ENCODE peak calls at places on chromosomes 6 and 20, in six cellular contexts. One of them, this sample, is unnamed. For H3K4me1, the result is how much of the 10 kb centered on the place peaks cover.

GRCh38 chr6:51855310-51856082 is 231.9 kb downstream of the PKHD1 start:
- DNase-seq in effector memory CD4-positive, alpha-beta T cell: no peak
- DNase-seq in prostate gland: peak
- DNase-seq in tibial nerve: no peak
- DNase-seq in left ventricle myocardium inferior: no peak
- DNase-seq in hepatocyte: peak
- DNase-seq in this sample: no peak

GRCh38 chr20:37200926-37201826 is 21.8 kb upstream of the MROH8 start:
- DNase-seq in prostate gland: no peak
- DNase-seq in left ventricle myocardium inferior: no peak
- DNase-seq in tibial nerve: no peak
- DNase-seq in hepatocyte: no peak
- DNase-seq in effector memory CD4-positive, alpha-beta T cell: no peak
- DNase-seq in this sample: no peak

GRCh38 chr6:144534123-144534676 is 249.1 kb downstream of the UTRN start:
- DNase-seq in hepatocyte: no peak
- DNase-seq in tibial nerve: no peak
- DNase-seq in effector memory CD4-positive, alpha-beta T cell: no peak
- DNase-seq in prostate gland: no peak
- DNase-seq in left ventricle myocardium inferior: no peak
- DNase-seq in this sample: no peak

GRCh38 chr20:37386505-37387201 is 40.7 kb downstream of the SRC start:
- DNase-seq in effector memory CD4-positive, alpha-beta T cell: no peak
- DNase-seq in left ventricle myocardium inferior: no peak
- DNase-seq in prostate gland: no peak
- DNase-seq in hepatocyte: peak
- DNase-seq in tibial nerve: no peak
- DNase-seq in this sample: peak

GRCh38 chr20:52889225-52889624 is 82.9 kb upstream of the TSHZ2 start:
- DNase-seq in left ventricle myocardium inferior: no peak
- DNase-seq in prostate gland: no peak
- DNase-seq in tibial nerve: no peak
- DNase-seq in hepatocyte: peak
- DNase-seq in effector memory CD4-positive, alpha-beta T cell: no peak
- DNase-seq in this sample: no peak

GRCh38 chr6:130724089-130724488 is 103.1 kb upstream of the SMLR1 start:
- DNase-seq in effector memory CD4-positive, alpha-beta T cell: no peak
- DNase-seq in hepatocyte: no peak
- DNase-seq in prostate gland: no peak
- DNase-seq in left ventricle myocardium inferior: no peak
- DNase-seq in tibial nerve: no peak
- DNase-seq in this sample: no peak

GRCh38 chr6:158570681-158570962 is 10.7 kb downstream of the TMEM181 start:
- DNase-seq in hepatocyte: no peak
- DNase-seq in tibial nerve: no peak
- DNase-seq in left ventricle myocardium inferior: no peak
- DNase-seq in prostate gland: no peak
- DNase-seq in effector memory CD4-positive, alpha-beta T cell: no peak
- DNase-seq in this sample: no peak

GRCh38 chr20:10556519-10557083 is 117.2 kb downstream of the JAG1 start:
- DNase-seq in tibial nerve: no peak
- DNase-seq in effector memory CD4-positive, alpha-beta T cell: no peak
- DNase-seq in left ventricle myocardium inferior: no peak
- DNase-seq in prostate gland: no peak
- DNase-seq in hepatocyte: no peak
- DNase-seq in this sample: no peak

GRCh38 chr6:33508935-33509926 is 54.9 kb downstream of the ZBTB9 start:
- DNase-seq in prostate gland: no peak
- DNase-seq in effector memory CD4-positive, alpha-beta T cell: no peak
- DNase-seq in tibial nerve: no peak
- DNase-seq in left ventricle myocardium inferior: no peak
- DNase-seq in hepatocyte: no peak
- DNase-seq in this sample: no peak

GRCh38 chr20:54251093-54251492 is 43.2 kb downstream of the PFDN4 start:
- DNase-seq in hepatocyte: no peak
- DNase-seq in prostate gland: no peak
- DNase-seq in tibial nerve: no peak
- DNase-seq in left ventricle myocardium inferior: no peak
- DNase-seq in effector memory CD4-positive, alpha-beta T cell: no peak
- DNase-seq in this sample: no peak

GRCh38 chr6:14276667-14277404 is 159.3 kb downstream of the CD83 start:
- DNase-seq in effector memory CD4-positive, alpha-beta T cell: no peak
- DNase-seq in hepatocyte: no peak
- DNase-seq in left ventricle myocardium inferior: no peak
- DNase-seq in prostate gland: no peak
- DNase-seq in tibial nerve: no peak
- DNase-seq in this sample: no peak

GRCh38 chr6:142960098-142960497 is 15.1 kb upstream of the HIVEP2 start:
- DNase-seq in tibial nerve: no peak
- DNase-seq in hepatocyte: no peak
- DNase-seq in left ventricle myocardium inferior: no peak
- DNase-seq in effector memory CD4-positive, alpha-beta T cell: no peak
- DNase-seq in prostate gland: no peak
- DNase-seq in this sample: no peak

GRCh38 chr20:3325864-3326263 is 81.6 kb downstream of the DNAAF9 start:
- DNase-seq in prostate gland: no peak
- DNase-seq in left ventricle myocardium inferior: no peak
- DNase-seq in effector memory CD4-positive, alpha-beta T cell: no peak
- DNase-seq in tibial nerve: no peak
- DNase-seq in hepatocyte: no peak
- DNase-seq in this sample: no peak

GRCh38 chr20:46172961-46173536 is 54.9 kb downstream of the CD40 start:
- DNase-seq in prostate gland: no peak
- DNase-seq in left ventricle myocardium inferior: no peak
- DNase-seq in tibial nerve: no peak
- DNase-seq in effector memory CD4-positive, alpha-beta T cell: no peak
- DNase-seq in hepatocyte: no peak
- DNase-seq in this sample: no peak

GRCh38 chr20:46173652-46174468 is 55.7 kb downstream of the CD40 start:
- DNase-seq in left ventricle myocardium inferior: no peak
- DNase-seq in tibial nerve: no peak
- DNase-seq in effector memory CD4-positive, alpha-beta T cell: no peak
- DNase-seq in hepatocyte: no peak
- DNase-seq in prostate gland: no peak
- DNase-seq in this sample: no peak

GRCh38 chr20:46171476-46171875 is 53.4 kb downstream of the CD40 start:
- DNase-seq in left ventricle myocardium inferior: no peak
- DNase-seq in prostate gland: no peak
- DNase-seq in hepatocyte: no peak
- DNase-seq in effector memory CD4-positive, alpha-beta T cell: no peak
- DNase-seq in tibial nerve: no peak
- DNase-seq in this sample: no peak

GRCh38 chr20:46172455-46172854 is 54.3 kb downstream of the CD40 start:
- DNase-seq in tibial nerve: no peak
- DNase-seq in prostate gland: no peak
- DNase-seq in left ventricle myocardium inferior: no peak
- DNase-seq in effector memory CD4-positive, alpha-beta T cell: no peak
- DNase-seq in hepatocyte: no peak
- DNase-seq in this sample: no peak

GRCh38 chr20:46171909-46172308 is 53.8 kb downstream of the CD40 start:
- DNase-seq in left ventricle myocardium inferior: no peak
- DNase-seq in effector memory CD4-positive, alpha-beta T cell: no peak
- DNase-seq in prostate gland: no peak
- DNase-seq in hepatocyte: no peak
- DNase-seq in tibial nerve: no peak
- DNase-seq in this sample: no peak
- H3K27ac ChIP-seq in left ventricle myocardium inferior: no peak
- H3K27ac ChIP-seq in effector memory CD4-positive, alpha-beta T cell: no peak
- H3K27ac ChIP-seq in prostate gland: no peak
- H3K27ac ChIP-seq in hepatocyte: no peak
- H3K27ac ChIP-seq in tibial nerve: no peak
- H3K27ac ChIP-seq in this sample: no peak

DNA sequence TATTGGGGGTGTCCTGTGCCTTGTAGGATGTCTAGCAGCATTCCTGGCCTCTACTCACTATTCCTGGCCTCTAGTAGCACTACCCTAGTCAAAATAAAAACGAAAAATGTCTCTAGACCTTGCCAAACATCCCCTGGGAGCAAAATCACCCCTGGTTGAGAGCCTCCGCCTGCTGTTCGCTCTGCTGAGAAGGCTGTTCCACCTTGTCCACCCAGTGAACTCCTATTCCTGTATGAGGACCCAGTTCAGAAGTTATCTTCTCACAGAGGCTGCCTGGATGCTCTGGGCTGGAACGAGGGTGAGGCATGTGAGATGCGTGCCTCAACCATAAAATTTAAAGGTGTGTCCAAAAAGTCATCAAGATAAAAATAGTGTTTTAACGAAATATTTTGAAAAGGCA is 101.9 kb downstream of the TOX2 start:
- DNase-seq in prostate gland: no peak
- DNase-seq in left ventricle myocardium inferior: no peak
- DNase-seq in tibial nerve: no peak
- DNase-seq in effector memory CD4-positive, alpha-beta T cell: no peak
- DNase-seq in hepatocyte: no peak
- DNase-seq in this sample: no peak
- H3K4me1 ChIP-seq in prostate gland: under half
- H3K4me1 ChIP-seq in left ventricle myocardium inferior: under half
- H3K4me1 ChIP-seq in tibial nerve: under half
- H3K4me1 ChIP-seq in effector memory CD4-positive, alpha-beta T cell: under half
- H3K4me1 ChIP-seq in hepatocyte: under half
- H3K4me1 ChIP-seq in this sample: under half

DNA sequence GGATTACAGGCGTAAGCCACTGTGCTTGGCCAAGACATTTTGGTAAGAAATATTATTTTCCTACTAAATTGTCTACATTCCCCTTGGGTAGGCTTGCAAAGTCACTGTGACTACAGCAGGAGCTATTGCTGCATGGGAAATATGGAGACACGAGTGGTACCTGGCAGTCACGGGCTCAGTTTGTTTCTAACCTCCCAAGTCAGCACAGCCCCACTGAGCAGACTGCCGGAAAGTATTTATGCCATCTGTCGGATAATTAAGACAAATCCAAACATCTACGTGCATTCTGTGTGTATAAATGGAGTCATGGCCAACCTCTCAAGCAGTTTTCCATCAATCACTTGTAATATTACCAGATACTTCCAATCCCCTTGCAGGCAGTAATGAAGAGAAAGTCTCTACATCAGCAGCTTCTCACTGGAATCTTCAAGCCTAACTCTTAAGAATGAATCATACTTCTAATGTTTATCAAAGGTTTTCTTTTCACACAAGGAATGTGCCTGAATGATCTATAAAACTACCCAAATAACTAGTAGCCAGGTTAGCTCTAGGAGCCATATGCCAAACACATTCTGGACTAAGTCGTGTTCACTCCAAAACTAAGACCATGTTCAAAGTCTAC is 20.1 kb downstream of the PSMB1 start:
- DNase-seq in effector memory CD4-positive, alpha-beta T cell: no peak
- DNase-seq in hepatocyte: no peak
- DNase-seq in left ventricle myocardium inferior: no peak
- DNase-seq in prostate gland: no peak
- DNase-seq in tibial nerve: no peak
- DNase-seq in this sample: no peak
- H3K27ac ChIP-seq in effector memory CD4-positive, alpha-beta T cell: no peak
- H3K27ac ChIP-seq in hepatocyte: peak
- H3K27ac ChIP-seq in left ventricle myocardium inferior: no peak
- H3K27ac ChIP-seq in prostate gland: no peak
- H3K27ac ChIP-seq in tibial nerve: no peak
- H3K27ac ChIP-seq in this sample: no peak

GRCh38 chr6:135002229-135002844 is 52.3 kb downstream of the HBS1L start:
- DNase-seq in effector memory CD4-positive, alpha-beta T cell: no peak
- DNase-seq in prostate gland: no peak
- DNase-seq in left ventricle myocardium inferior: no peak
- DNase-seq in tibial nerve: no peak
- DNase-seq in hepatocyte: peak
- DNase-seq in this sample: no peak
- H3K4me1 ChIP-seq in effector memory CD4-positive, alpha-beta T cell: under half
- H3K4me1 ChIP-seq in prostate gland: under half
- H3K4me1 ChIP-seq in left ventricle myocardium inferior: under half
- H3K4me1 ChIP-seq in tibial nerve: under half
- H3K4me1 ChIP-seq in hepatocyte: under half
- H3K4me1 ChIP-seq in this sample: under half

GRCh38 chr20:23624307-23624706 is 13.4 kb downstream of the CST3 start:
- DNase-seq in tibial nerve: no peak
- DNase-seq in left ventricle myocardium inferior: no peak
- DNase-seq in effector memory CD4-positive, alpha-beta T cell: no peak
- DNase-seq in prostate gland: no peak
- DNase-seq in hepatocyte: peak
- DNase-seq in this sample: no peak

GRCh38 chr20:23625236-23625964 is 12.4 kb downstream of the CST3 start:
- DNase-seq in prostate gland: no peak
- DNase-seq in hepatocyte: no peak
- DNase-seq in effector memory CD4-positive, alpha-beta T cell: no peak
- DNase-seq in left ventricle myocardium inferior: no peak
- DNase-seq in tibial nerve: no peak
- DNase-seq in this sample: no peak

GRCh38 chr20:23622839-23623343 is 14.9 kb downstream of the CST3 start:
- DNase-seq in effector memory CD4-positive, alpha-beta T cell: no peak
- DNase-seq in left ventricle myocardium inferior: peak
- DNase-seq in hepatocyte: peak
- DNase-seq in prostate gland: no peak
- DNase-seq in tibial nerve: peak
- DNase-seq in this sample: peak

GRCh38 chr20:23626040-23626620 is 11.6 kb downstream of the CST3 start:
- DNase-seq in hepatocyte: peak
- DNase-seq in effector memory CD4-positive, alpha-beta T cell: no peak
- DNase-seq in left ventricle myocardium inferior: no peak
- DNase-seq in prostate gland: no peak
- DNase-seq in tibial nerve: peak
- DNase-seq in this sample: no peak

DNA sequence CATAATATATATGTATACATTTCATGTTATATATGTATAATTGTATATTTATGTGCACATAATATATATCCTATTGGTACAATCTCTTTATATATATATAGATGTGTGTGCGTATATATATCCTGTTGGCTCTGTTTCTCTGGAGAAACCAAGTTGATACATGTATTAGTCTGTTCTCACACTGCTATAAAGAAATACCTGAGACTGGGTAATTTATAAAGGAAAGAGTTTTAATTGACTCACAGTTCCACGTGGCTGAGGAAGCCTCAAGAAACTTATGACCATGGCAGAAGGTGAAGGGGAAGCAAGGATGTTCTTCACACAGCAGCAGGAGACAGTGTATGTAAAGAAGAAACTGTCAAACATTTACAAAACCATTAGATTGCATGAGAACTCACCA is 14.1 kb downstream of the CST3 start:
- DNase-seq in effector memory CD4-positive, alpha-beta T cell: no peak
- DNase-seq in left ventricle myocardium inferior: no peak
- DNase-seq in hepatocyte: peak
- DNase-seq in prostate gland: no peak
- DNase-seq in tibial nerve: no peak
- DNase-seq in this sample: no peak
- H3K27ac ChIP-seq in effector memory CD4-positive, alpha-beta T cell: no peak
- H3K27ac ChIP-seq in left ventricle myocardium inferior: peak
- H3K27ac ChIP-seq in hepatocyte: peak
- H3K27ac ChIP-seq in prostate gland: peak
- H3K27ac ChIP-seq in tibial nerve: peak
- H3K27ac ChIP-seq in this sample: peak

GRCh38 chr6:43495409-43495941 is 14.7 kb downstream of the LRRC73 start:
- DNase-seq in tibial nerve: no peak
- DNase-seq in effector memory CD4-positive, alpha-beta T cell: no peak
- DNase-seq in left ventricle myocardium inferior: no peak
- DNase-seq in hepatocyte: no peak
- DNase-seq in prostate gland: no peak
- DNase-seq in this sample: no peak
- H3K4me1 ChIP-seq in tibial nerve: under half
- H3K4me1 ChIP-seq in effector memory CD4-positive, alpha-beta T cell: under half
- H3K4me1 ChIP-seq in left ventricle myocardium inferior: under half
- H3K4me1 ChIP-seq in hepatocyte: under half
- H3K4me1 ChIP-seq in prostate gland: under half
- H3K4me1 ChIP-seq in this sample: under half

This sample was measured in tibial artery.